ENCODE peak calls at places on chromosomes 4 and X, in five cellular contexts. J, H, F, P and I are unnamed samples.

GRCh38 chr4:16067515-16067914 is 16.3 kb downstream of the PROM1 start:
- DNase-seq in J (no peak), H (no peak), F (no peak), P (no peak), I (no peak)

GRCh38 chr4:69823481-69824186 is 36.3 kb downstream of the SULT1E1 start:
- DNase-seq in J (peak), H (no peak), F (peak), P (peak), I (no peak)

GRCh38 chr4:53620956-53621355 is 29.7 kb upstream of the LNX1 start:
- DNase-seq in J (no peak), H (no peak), F (no peak), P (no peak), I (no peak)

GRCh38 chrX:107894038-107894437 is 68.4 kb downstream of the MID2 start:
- DNase-seq in J (no peak), H (no peak), F (peak), P (peak), I (peak)

GRCh38 chr4:88240297-88240714 is 44.1 kb downstream of the PPM1K start:
- DNase-seq in J (no peak), H (no peak), F (no peak), P (no peak), I (no peak)

GRCh38 chr4:188691811-188692210 is 552.6 kb downstream of the TRIML1 start:
- DNase-seq in J (no peak), H (peak), F (no peak), P (no peak), I (no peak)

GRCh38 chr4:13989496-13989895 is 362.0 kb upstream of the BOD1L1 start:
- DNase-seq in J (no peak), H (no peak), F (no peak), P (no peak), I (no peak)

GRCh38 chr4:5134620-5135019 is 83.3 kb downstream of the STK32B start:
- DNase-seq in J (no peak), H (no peak), F (no peak), P (no peak), I (no peak)

GRCh38 chrX:97797076-97797475 is 913.4 kb downstream of the RPA4 start:
- DNase-seq in J (no peak), H (no peak), F (no peak), P (no peak), I (no peak)

GRCh38 chr4:78313754-78314120 is 237.8 kb upstream of the ANXA3 start:
- DNase-seq in J (no peak), H (no peak), F (no peak), P (no peak), I (no peak)

GRCh38 chr4:2281575-2282343 is 19.9 kb upstream of the MXD4 start:
- DNase-seq in J (no peak), H (no peak), F (peak), P (peak), I (no peak)

GRCh38 chr4:2259541-2260267 is 2.2 kb downstream of the MXD4 start:
- DNase-seq in J (peak), H (no peak), F (no peak), P (no peak), I (no peak)

GRCh38 chr4:158996669-158997074 is 106.2 kb upstream of the RAPGEF2 start:
- DNase-seq in J (no peak), H (peak), F (no peak), P (no peak), I (no peak)

GRCh38 chrX:17859609-17860178 is 1.4 kb downstream of the RAI2 start:
- DNase-seq in J (peak), H (no peak), F (no peak), P (no peak), I (no peak)

GRCh38 chr4:98181815-98182214 is 38.5 kb upstream of the STPG2 start:
- DNase-seq in J (no peak), H (no peak), F (no peak), P (no peak), I (no peak)

GRCh38 chrX:784829-785228 is 154.2 kb downstream of the SHOX start:
- DNase-seq in J (no peak), H (no peak), F (no peak), P (no peak), I (no peak)

GRCh38 chr4:182015893-182016292 is 227.3 kb upstream of the TENM3 start:
- DNase-seq in J (no peak), H (no peak), F (no peak), P (peak), I (no peak)

GRCh38 chrX:44043496-44043895 is 70.3 kb upstream of the NDP start:
- DNase-seq in J (no peak), H (no peak), F (no peak), P (no peak), I (no peak)

GRCh38 chrX:49999048-49999447 is 76.7 kb downstream of the CLCN5 start:
- DNase-seq in J (no peak), H (no peak), F (no peak), P (no peak), I (no peak)

GRCh38 chr4:6591305-6591704 is 16.3 kb downstream of the MAN2B2 start:
- DNase-seq in J (no peak), H (no peak), F (no peak), P (peak), I (no peak)

GRCh38 chr4:23022032-23022431 is 329.3 kb downstream of the GBA3 start:
- DNase-seq in J (no peak), H (peak), F (no peak), P (no peak), I (no peak)

GRCh38 chrX:137052641-137053235 is 18.9 kb upstream of the GPR101 start:
- DNase-seq in J (peak), H (no peak), F (no peak), P (no peak), I (peak)

GRCh38 chr4:6198768-6199343 is 1.5 kb downstream of the JAKMIP1 start:
- DNase-seq in J (peak), H (no peak), F (peak), P (peak), I (peak)

GRCh38 chr4:184666670-184667069 is 17.1 kb downstream of the PRIMPOL start:
- DNase-seq in J (no peak), H (no peak), F (no peak), P (no peak), I (no peak)

GRCh38 chr4:39970559-39971270 is 7.0 kb downstream of the PDS5A start:
- DNase-seq in J (peak), H (no peak), F (no peak), P (peak), I (no peak)

GRCh38 chrX:72683631-72684030 is 30.5 kb downstream of the PHKA1 start:
- DNase-seq in J (no peak), H (no peak), F (no peak), P (no peak), I (no peak)

GRCh38 chr4:19739101-19739651 is 512.5 kb upstream of the SLIT2 start:
- DNase-seq in J (no peak), H (peak), F (no peak), P (no peak), I (no peak)

GRCh38 chr4:185709802-185710486 is 102.0 kb downstream of the SORBS2 start:
- DNase-seq in J (no peak), H (no peak), F (no peak), P (no peak), I (no peak)

GRCh38 chr4:80171251-80171650 is 26.1 kb upstream of the PRDM8 start:
- DNase-seq in J (no peak), H (peak), F (no peak), P (no peak), I (no peak)

GRCh38 chr4:85474818-85475630 is at the start of gene ARHGAP24:
- DNase-seq in J (peak), H (peak), F (no peak), P (peak), I (peak)

GRCh38 chr4:22348410-22348809 is 167.5 kb downstream of the ADGRA3 start:
- DNase-seq in J (no peak), H (peak), F (no peak), P (no peak), I (no peak)

GRCh38 chr4:139540161-139540560 is 15.9 kb downstream of the SETD7 start:
- DNase-seq in J (no peak), H (no peak), F (no peak), P (no peak), I (no peak)
- TF ChIP-seq CTCF in J (no peak), H (no peak), F (no peak), P (no peak), I (no peak)

GRCh38 chr4:8349664-8350225 is 80.2 kb downstream of the HTRA3 start:
- DNase-seq in J (no peak), H (no peak), F (peak), P (no peak), I (no peak)
- TF ChIP-seq CTCF in J (no peak), H (no peak), F (no peak), P (no peak), I (no peak)

GRCh38 chrX:132877954-132878536 is 80.4 kb downstream of the HS6ST2 start:
- DNase-seq in J (no peak), H (no peak), F (no peak), P (no peak), I (peak)

GRCh38 chrX:132875705-132876508 is 82.5 kb downstream of the HS6ST2 start:
- DNase-seq in J (no peak), H (no peak), F (no peak), P (no peak), I (no peak)

GRCh38 chrX:132876933-132877332 is 81.5 kb downstream of the HS6ST2 start:
- DNase-seq in J (no peak), H (no peak), F (no peak), P (no peak), I (no peak)

DNA sequence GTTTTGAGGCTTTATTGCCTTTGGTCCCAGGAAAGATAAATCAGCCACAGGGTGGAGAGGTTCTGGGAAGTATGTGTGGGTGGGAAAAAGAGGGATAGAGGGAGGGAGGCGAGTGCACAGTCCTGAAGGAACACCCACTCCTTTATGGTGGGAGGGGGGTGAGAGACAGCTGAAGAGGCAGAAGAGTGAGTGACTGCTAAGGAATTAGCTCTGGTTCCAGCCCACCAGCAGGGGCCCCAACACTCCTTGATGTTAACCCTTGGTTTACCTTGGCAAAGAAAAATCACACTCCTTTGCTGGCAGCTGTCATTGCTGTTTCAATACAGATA is 82.0 kb downstream of the HS6ST2 start:
- DNase-seq in J (peak), H (no peak), F (no peak), P (no peak), I (no peak)
- TF ChIP-seq CTCF in J (no peak), H (no peak), F (no peak), P (no peak), I (no peak)

DNA sequence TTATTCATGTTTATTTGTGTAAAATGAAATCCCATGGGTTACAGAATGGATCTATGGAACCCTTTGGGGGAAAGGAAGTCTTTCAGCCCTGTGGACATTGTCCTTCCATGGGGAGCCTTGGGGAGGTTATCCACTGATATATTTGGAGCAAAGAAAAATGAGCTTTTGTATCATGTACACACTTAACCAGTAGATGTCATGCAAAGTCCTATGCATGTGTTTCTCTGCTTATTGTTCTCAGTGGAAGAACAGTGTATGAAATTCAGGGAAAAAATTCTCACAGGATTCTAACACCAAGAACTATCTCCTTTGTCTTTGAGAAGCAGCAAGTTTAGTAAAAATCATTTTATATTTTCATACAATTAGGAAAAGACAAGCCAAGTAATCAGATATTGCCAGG is 105.3 kb downstream of the DTHD1 start:
- DNase-seq in J (no peak), H (no peak), F (no peak), P (no peak), I (no peak)
- TF ChIP-seq CTCF in J (no peak), H (no peak), F (no peak), P (no peak), I (no peak)

GRCh38 chr4:138759508-138759907 is 256.1 kb upstream of the NOCT start:
- DNase-seq in J (no peak), H (no peak), F (no peak), P (no peak), I (no peak)
- TF ChIP-seq CTCF in J (no peak), H (no peak), F (no peak), P (no peak), I (no peak)

GRCh38 chr4:9703391-9703790 is 78.0 kb upstream of the DRD5 start:
- DNase-seq in J (peak), H (no peak), F (peak), P (peak), I (peak)
- TF ChIP-seq CTCF in J (peak), H (no peak), F (peak), P (peak), I (peak)

DNA sequence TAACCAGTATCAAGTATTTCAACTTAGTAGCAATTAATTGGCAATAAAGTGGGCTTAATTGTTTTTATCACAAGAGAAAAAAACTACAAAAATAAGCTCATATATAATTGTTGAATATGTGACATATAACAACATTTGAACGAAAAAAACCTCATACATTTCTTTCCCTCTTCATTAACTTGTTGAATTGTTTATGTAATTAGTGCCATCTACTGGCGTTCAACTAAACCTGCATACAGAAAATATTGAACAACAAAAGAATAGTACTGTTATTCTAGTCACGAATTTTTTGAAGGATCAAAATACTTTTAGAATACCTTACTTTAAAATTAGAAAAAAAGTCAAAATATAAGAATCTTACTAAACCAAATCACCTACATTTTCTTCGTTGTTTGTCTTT is 586.5 kb upstream of the FTHL17 start:
- DNase-seq in J (no peak), H (peak), F (no peak), P (peak), I (no peak)
- TF ChIP-seq CTCF in J (no peak), H (peak), F (no peak), P (no peak), I (peak)

DNA sequence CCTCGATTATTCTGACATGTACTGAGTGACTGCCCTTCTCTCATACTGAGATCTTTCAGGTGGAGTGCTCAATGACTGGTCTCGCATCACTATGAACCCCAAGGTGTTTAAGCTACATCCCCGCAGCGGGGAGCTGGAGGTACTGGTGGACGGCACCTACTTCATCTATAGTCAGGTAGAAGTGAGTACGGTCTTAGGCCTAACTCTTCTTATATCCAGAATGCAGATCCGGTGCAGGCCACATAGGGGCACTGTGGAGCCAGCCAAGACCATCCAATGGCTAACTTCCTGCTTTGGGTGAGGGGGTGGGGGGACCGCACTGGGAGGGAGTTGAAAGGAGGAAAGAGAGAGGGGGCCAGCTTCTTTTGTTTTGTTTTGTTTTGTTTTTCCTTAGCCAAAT is 16.4 kb downstream of the AWAT2 start:
- DNase-seq in J (peak), H (no peak), F (peak), P (peak), I (peak)
- TF ChIP-seq CTCF in J (peak), H (peak), F (peak), P (peak), I (peak)

DNA sequence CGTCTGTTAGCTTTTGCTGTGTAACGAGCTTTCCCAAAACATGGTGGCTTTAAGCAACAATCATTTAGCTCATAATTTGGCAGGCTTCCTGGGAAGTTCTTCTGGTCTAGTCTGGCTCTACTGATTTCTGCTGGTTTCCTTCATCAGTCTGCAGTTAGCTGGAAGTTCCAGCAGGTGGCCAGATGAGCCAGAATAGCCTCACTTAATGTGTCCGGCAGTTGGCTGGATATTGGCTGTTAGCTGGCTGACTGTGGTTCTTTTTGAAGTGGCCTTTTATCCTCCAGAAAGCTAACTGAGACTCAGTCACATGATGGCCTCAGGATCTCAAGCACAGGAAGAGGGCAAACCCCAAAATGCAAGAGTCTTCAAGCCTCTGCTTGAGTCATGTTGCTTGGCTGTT is 34.9 kb downstream of the FTHL17 start:
- DNase-seq in J (peak), H (peak), F (peak), P (peak), I (peak)
- TF ChIP-seq CTCF in J (peak), H (peak), F (peak), P (peak), I (peak)